ENCODE peak calls at places on chromosome 19, in seven cellular contexts. E, O, Y, M, G, W and J are unnamed samples.

GRCh38 chr19:43469160-43469480 is 3.7 kb upstream of the LYPD3 start:
- DNase-seq in E (no peak), O (no peak), Y (no peak), M (no peak), G (no peak), W (no peak), J (no peak)

GRCh38 chr19:8206147-8207087 is 2.8 kb upstream of the CERS4 start:
- DNase-seq in E (no peak), O (no peak), Y (peak; percentile 54), M (peak; percentile 71), G (no peak), W (no peak), J (no peak)

GRCh38 chr19:19643158-19644053 is at the start of gene GMIP:
- DNase-seq in E (peak; percentile 82), O (peak; percentile 28), Y (peak; percentile 85), M (peak; percentile 96), G (peak; percentile 88), W (peak; percentile 69), J (peak; percentile 78)

GRCh38 chr19:55070755-55071502 is 4.7 kb upstream of the EPS8L1 start:
- DNase-seq in E (no peak), O (peak; percentile 77), Y (peak; percentile 64), M (no peak), G (no peak), W (no peak), J (no peak)

GRCh38 chr19:22882797-22883196 is 50.7 kb downstream of the ZNF723 start:
- DNase-seq in E (no peak), O (peak; percentile 5), Y (peak; percentile 13), M (no peak), G (peak; percentile 2), W (no peak), J (no peak)

GRCh38 chr19:51503428-51503827 is 1.8 kb upstream of the SIGLEC12 start:
- DNase-seq in E (no peak), O (no peak), Y (no peak), M (no peak), G (no peak), W (no peak), J (no peak)

GRCh38 chr19:6271721-6272410 is 7.9 kb downstream of the MLLT1 start:
- DNase-seq in E (peak; percentile 93), O (peak; percentile 82), Y (peak; percentile 76), M (peak; percentile 53), G (peak; percentile 31), W (peak; percentile 95), J (peak; percentile 76)

GRCh38 chr19:55379161-55379560 is 2.5 kb downstream of the TMEM190 start:
- DNase-seq in E (no peak), O (no peak), Y (no peak), M (no peak), G (no peak), W (no peak), J (no peak)

GRCh38 chr19:19410553-19411550 is 5.4 kb downstream of the GATAD2A start:
- DNase-seq in E (no peak), O (no peak), Y (no peak), M (no peak), G (no peak), W (no peak), J (no peak)

GRCh38 chr19:40592170-40592569 is 9.0 kb upstream of the LTBP4 start:
- DNase-seq in E (no peak), O (peak; percentile 78), Y (no peak), M (peak; percentile 68), G (peak; percentile 44), W (no peak), J (no peak)

GRCh38 chr19:29819986-29820385 is 8.2 kb downstream of the CCNE1 start:
- DNase-seq in E (no peak), O (no peak), Y (no peak), M (no peak), G (no peak), W (no peak), J (no peak)

GRCh38 chr19:23070353-23070781 is 46.5 kb upstream of the ZNF730 start:
- DNase-seq in E (peak; percentile 46), O (peak; percentile 17), Y (no peak), M (peak; percentile 75), G (no peak), W (peak; percentile 33), J (peak; percentile 24)

GRCh38 chr19:39053276-39054090 is 21.1 kb upstream of the FBXO27 start:
- DNase-seq in E (no peak), O (no peak), Y (peak; percentile 88), M (no peak), G (no peak), W (no peak), J (no peak)

GRCh38 chr19:40533508-40533907 is 43.2 kb upstream of the SHKBP1 start:
- DNase-seq in E (no peak), O (no peak), Y (no peak), M (no peak), G (no peak), W (no peak), J (no peak)

GRCh38 chr19:48445256-48445605 is 552 bp upstream of the GRWD1 start:
- DNase-seq in E (no peak), O (peak; percentile 93), Y (peak; percentile 85), M (peak; percentile 80), G (peak; percentile 83), W (no peak), J (peak; percentile 69)

GRCh38 chr19:40576181-40576584 is 490 bp upstream of the SHKBP1 start:
- DNase-seq in E (no peak), O (no peak), Y (no peak), M (peak; percentile 76), G (peak; percentile 36), W (no peak), J (no peak)

GRCh38 chr19:41218615-41219507 is at the start of gene AXL:
- DNase-seq in E (peak; percentile 81), O (peak; percentile 85), Y (peak; percentile 89), M (peak; percentile 95), G (peak; percentile 94), W (peak; percentile 75), J (no peak)

GRCh38 chr19:33825556-33825955 is 28.9 kb downstream of the KCTD15 start:
- DNase-seq in E (no peak), O (no peak), Y (no peak), M (peak; percentile 5), G (no peak), W (no peak), J (no peak)

GRCh38 chr19:15288146-15288963 is 44.0 kb downstream of the BRD4 start:
- DNase-seq in E (no peak), O (no peak), Y (no peak), M (no peak), G (peak; percentile 31), W (no peak), J (peak; percentile 85)

DNA sequence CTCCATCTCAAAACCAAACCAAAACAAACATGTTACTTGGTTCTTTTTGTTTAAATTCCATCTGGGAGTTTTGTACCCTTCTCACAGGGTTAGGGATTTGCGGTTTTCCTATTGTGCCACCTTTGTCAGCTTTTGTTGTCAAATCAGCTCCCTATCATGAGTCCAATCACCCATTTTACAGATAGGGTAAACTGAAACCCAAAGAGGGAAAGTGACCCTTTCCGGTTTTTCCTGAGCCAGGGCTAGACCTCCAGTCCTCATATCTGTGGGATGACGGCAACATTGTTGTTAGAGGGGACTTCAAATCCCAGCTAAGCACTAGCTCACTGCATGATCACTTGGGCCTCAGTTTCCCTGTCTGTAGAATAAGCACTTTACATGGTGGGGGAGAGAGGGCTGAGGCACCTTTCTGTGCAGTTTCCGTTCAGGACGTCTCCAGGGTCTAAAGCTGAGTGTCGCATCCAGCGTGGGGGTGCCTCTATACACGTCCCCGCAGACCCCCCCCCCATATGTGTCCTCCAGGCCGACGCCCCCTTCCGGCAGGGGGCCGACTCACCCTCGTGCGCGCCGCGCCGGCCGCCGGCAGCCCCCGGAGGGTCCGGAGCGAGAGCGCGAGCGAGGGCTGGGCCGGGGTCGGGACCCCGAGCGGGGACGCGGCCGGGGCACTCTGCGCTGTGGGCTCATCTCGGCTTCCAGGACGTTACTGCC is 3.9 kb downstream of the CCDC194 start:
- DNase-seq in E (no peak), O (no peak), Y (no peak), M (peak; percentile 64), G (no peak), W (no peak), J (no peak)
- TF ChIP-seq CTCF in E (no peak), O (no peak), Y (no peak), M (peak; percentile 54), G (peak; percentile 50), W (peak; percentile 22), J (peak; percentile 16)

GRCh38 chr19:42271045-42271419 is 2.0 kb downstream of the CIC start:
- DNase-seq in E (no peak), O (no peak), Y (no peak), M (no peak), G (no peak), W (no peak), J (no peak)

GRCh38 chr19:42272535-42272897 is 3.5 kb downstream of the CIC start:
- DNase-seq in E (no peak), O (no peak), Y (no peak), M (no peak), G (no peak), W (no peak), J (no peak)

GRCh38 chr19:42272989-42273406 is 3.9 kb downstream of the CIC start:
- DNase-seq in E (no peak), O (no peak), Y (no peak), M (no peak), G (no peak), W (peak; percentile 20), J (no peak)

GRCh38 chr19:42270346-42271044 is 1.4 kb downstream of the CIC start:
- DNase-seq in E (no peak), O (peak; percentile 68), Y (no peak), M (no peak), G (no peak), W (peak; percentile 51), J (no peak)

GRCh38 chr19:42271861-42272534 is 2.9 kb downstream of the CIC start:
- DNase-seq in E (no peak), O (no peak), Y (no peak), M (no peak), G (no peak), W (peak; percentile 18), J (no peak)
- H3K4me1 ChIP-seq in E (peaks cover 63% of the 10 kb centered on the region), O (peaks cover 13% of the 10 kb centered on the region), Y (peaks cover 19% of the 10 kb centered on the region), M (peaks cover 4% of the 10 kb centered on the region), G (peaks cover 8% of the 10 kb centered on the region), W (peaks cover 6% of the 10 kb centered on the region), J (no peaks in the 10 kb centered on the region)

DNA sequence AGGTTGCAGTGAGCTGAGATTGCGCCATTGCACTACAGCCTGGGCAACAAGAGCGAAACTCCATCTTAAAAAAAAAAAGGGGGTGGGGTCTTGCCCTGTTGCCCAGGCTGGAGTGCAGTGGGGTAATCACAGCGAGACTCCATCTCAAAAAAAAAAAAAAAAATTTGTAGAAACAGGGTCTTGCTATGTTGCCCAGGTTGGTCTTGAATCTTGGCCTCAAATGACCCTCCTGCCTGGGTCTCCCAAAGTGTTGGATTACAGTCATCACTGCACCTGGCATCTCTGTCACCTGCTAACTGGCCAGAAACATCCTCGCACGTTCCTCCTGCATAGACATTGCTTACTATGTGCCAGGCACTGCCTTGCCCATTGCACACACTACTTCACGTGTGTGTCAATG is 14.1 kb downstream of the RCN3 start:
- DNase-seq in E (no peak), O (no peak), Y (no peak), M (no peak), G (no peak), W (no peak), J (no peak)
- H3K36me3 ChIP-seq in E (peaks cover 7% of the 10 kb centered on the region), O (peaks cover 10% of the 10 kb centered on the region), Y (no peaks in the 10 kb centered on the region), M (no peaks in the 10 kb centered on the region), G (no peaks in the 10 kb centered on the region), W (no peaks in the 10 kb centered on the region), J (no peaks in the 10 kb centered on the region)

DNA sequence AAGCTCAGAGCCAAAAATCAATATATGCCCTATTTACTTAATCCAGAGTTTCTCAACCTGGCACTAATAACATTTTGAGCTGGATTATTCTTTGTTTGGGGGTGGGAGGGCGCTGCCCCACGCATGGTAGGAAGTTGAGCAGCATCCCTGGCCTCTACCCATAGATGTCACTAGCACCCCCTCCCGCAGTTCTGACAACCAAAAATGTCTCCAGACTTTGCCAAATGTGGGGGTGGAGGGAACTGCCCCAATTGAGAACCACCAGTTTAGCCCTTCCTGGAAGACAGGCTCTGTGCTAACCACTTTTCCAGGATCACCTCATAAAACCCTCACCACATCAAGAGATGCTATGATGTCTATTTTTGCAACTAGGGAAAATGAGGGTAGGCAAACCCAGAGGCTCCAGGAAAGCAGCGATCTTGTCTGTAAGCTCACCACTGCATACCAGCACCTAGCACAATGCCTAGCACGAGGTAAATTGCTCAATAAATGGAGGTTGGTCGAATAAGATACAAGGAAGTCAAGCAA is 1.1 kb downstream of the TRIR start:
- DNase-seq in E (no peak), O (peak; percentile 62), Y (peak; percentile 48), M (peak; percentile 53), G (peak; percentile 52), W (no peak), J (peak; percentile 51)
- TF ChIP-seq CTCF in E (no peak), O (peak; percentile 44), Y (peak; percentile 36), M (peak; percentile 66), G (peak; percentile 50), W (no peak), J (peak; percentile 59)